ENCODE peak calls at places on chromosomes 3 and 15, in ten cellular contexts. One of them, this sample, is unnamed. For H3K4me1, the result is how much of the 10 kb centered on the place peaks cover.

GRCh38 chr3:37811625-37812356 is 49.9 kb upstream of the CTDSPL start:
- DNase-seq in thoracic aorta: no peak
- DNase-seq in naive thymus-derived CD4-positive, alpha-beta T cell: no peak
- DNase-seq in body of pancreas: no peak
- DNase-seq in cardiac muscle cell: no peak
- DNase-seq in OCI-LY7: no peak
- DNase-seq in left ventricle myocardium inferior: no peak
- DNase-seq in H9: no peak
- DNase-seq in A549: no peak
- DNase-seq in SJSA1: peak
- DNase-seq in this sample: no peak

GRCh38 chr3:136194409-136195257 is 1.5 kb downstream of the MSL2 start:
- DNase-seq in A549: no peak
- DNase-seq in cardiac muscle cell: no peak
- DNase-seq in naive thymus-derived CD4-positive, alpha-beta T cell: peak
- DNase-seq in H9: peak
- DNase-seq in thoracic aorta: no peak
- DNase-seq in left ventricle myocardium inferior: peak
- DNase-seq in OCI-LY7: peak
- DNase-seq in body of pancreas: peak
- DNase-seq in SJSA1: peak
- DNase-seq in this sample: peak

GRCh38 chr3:152264378-152264777 is 4.4 kb upstream of the MBNL1 start:
- DNase-seq in A549: no peak
- DNase-seq in body of pancreas: no peak
- DNase-seq in SJSA1: no peak
- DNase-seq in thoracic aorta: no peak
- DNase-seq in OCI-LY7: no peak
- DNase-seq in H9: no peak
- DNase-seq in naive thymus-derived CD4-positive, alpha-beta T cell: no peak
- DNase-seq in left ventricle myocardium inferior: no peak
- DNase-seq in cardiac muscle cell: no peak
- DNase-seq in this sample: no peak

GRCh38 chr15:60787737-60788513 is 309.0 kb upstream of the ICE2 start:
- DNase-seq in SJSA1: no peak
- DNase-seq in left ventricle myocardium inferior: no peak
- DNase-seq in naive thymus-derived CD4-positive, alpha-beta T cell: peak
- DNase-seq in body of pancreas: no peak
- DNase-seq in cardiac muscle cell: no peak
- DNase-seq in A549: no peak
- DNase-seq in H9: no peak
- DNase-seq in OCI-LY7: peak
- DNase-seq in thoracic aorta: no peak
- DNase-seq in this sample: no peak

GRCh38 chr3:73745429-73746247 is 120.9 kb upstream of the PDZRN3 start:
- DNase-seq in left ventricle myocardium inferior: no peak
- DNase-seq in naive thymus-derived CD4-positive, alpha-beta T cell: no peak
- DNase-seq in thoracic aorta: no peak
- DNase-seq in H9: no peak
- DNase-seq in cardiac muscle cell: peak
- DNase-seq in SJSA1: no peak
- DNase-seq in body of pancreas: peak
- DNase-seq in OCI-LY7: no peak
- DNase-seq in A549: no peak
- DNase-seq in this sample: no peak

GRCh38 chr3:126620743-126621142 is 34.2 kb downstream of the TXNRD3 start:
- DNase-seq in SJSA1: no peak
- DNase-seq in A549: no peak
- DNase-seq in cardiac muscle cell: peak
- DNase-seq in left ventricle myocardium inferior: no peak
- DNase-seq in H9: no peak
- DNase-seq in body of pancreas: no peak
- DNase-seq in naive thymus-derived CD4-positive, alpha-beta T cell: no peak
- DNase-seq in thoracic aorta: no peak
- DNase-seq in OCI-LY7: no peak
- DNase-seq in this sample: no peak

GRCh38 chr15:71755571-71755970 is 54.8 kb upstream of the NR2E3 start:
- DNase-seq in SJSA1: no peak
- DNase-seq in naive thymus-derived CD4-positive, alpha-beta T cell: no peak
- DNase-seq in OCI-LY7: no peak
- DNase-seq in thoracic aorta: no peak
- DNase-seq in cardiac muscle cell: no peak
- DNase-seq in body of pancreas: no peak
- DNase-seq in H9: no peak
- DNase-seq in left ventricle myocardium inferior: no peak
- DNase-seq in A549: no peak
- DNase-seq in this sample: no peak

GRCh38 chr15:66210684-66211083 is 42.9 kb downstream of the MEGF11 start:
- DNase-seq in A549: no peak
- DNase-seq in thoracic aorta: no peak
- DNase-seq in OCI-LY7: no peak
- DNase-seq in left ventricle myocardium inferior: no peak
- DNase-seq in H9: no peak
- DNase-seq in body of pancreas: no peak
- DNase-seq in cardiac muscle cell: no peak
- DNase-seq in SJSA1: no peak
- DNase-seq in naive thymus-derived CD4-positive, alpha-beta T cell: no peak
- DNase-seq in this sample: no peak

GRCh38 chr15:69760263-69760855 is 307.7 kb downstream of the RPLP1 start:
- DNase-seq in thoracic aorta: no peak
- DNase-seq in A549: no peak
- DNase-seq in left ventricle myocardium inferior: no peak
- DNase-seq in H9: no peak
- DNase-seq in body of pancreas: no peak
- DNase-seq in naive thymus-derived CD4-positive, alpha-beta T cell: no peak
- DNase-seq in cardiac muscle cell: peak
- DNase-seq in OCI-LY7: no peak
- DNase-seq in SJSA1: no peak
- DNase-seq in this sample: no peak

GRCh38 chr3:11739712-11740111 is 96.0 kb upstream of the VGLL4 start:
- DNase-seq in cardiac muscle cell: no peak
- DNase-seq in left ventricle myocardium inferior: no peak
- DNase-seq in A549: no peak
- DNase-seq in thoracic aorta: no peak
- DNase-seq in OCI-LY7: no peak
- DNase-seq in H9: no peak
- DNase-seq in naive thymus-derived CD4-positive, alpha-beta T cell: no peak
- DNase-seq in SJSA1: no peak
- DNase-seq in body of pancreas: no peak
- DNase-seq in this sample: no peak

GRCh38 chr3:124809039-124809438 is 78.1 kb downstream of the ITGB5 start:
- DNase-seq in A549: no peak
- DNase-seq in cardiac muscle cell: no peak
- DNase-seq in OCI-LY7: no peak
- DNase-seq in thoracic aorta: no peak
- DNase-seq in body of pancreas: no peak
- DNase-seq in naive thymus-derived CD4-positive, alpha-beta T cell: no peak
- DNase-seq in H9: no peak
- DNase-seq in left ventricle myocardium inferior: no peak
- DNase-seq in SJSA1: no peak
- DNase-seq in this sample: no peak

GRCh38 chr3:114449271-114450007 is 155.6 kb downstream of the TIGIT start:
- DNase-seq in cardiac muscle cell: no peak
- DNase-seq in SJSA1: no peak
- DNase-seq in body of pancreas: no peak
- DNase-seq in naive thymus-derived CD4-positive, alpha-beta T cell: no peak
- DNase-seq in H9: no peak
- DNase-seq in OCI-LY7: peak
- DNase-seq in A549: no peak
- DNase-seq in left ventricle myocardium inferior: no peak
- DNase-seq in thoracic aorta: no peak
- DNase-seq in this sample: no peak

DNA sequence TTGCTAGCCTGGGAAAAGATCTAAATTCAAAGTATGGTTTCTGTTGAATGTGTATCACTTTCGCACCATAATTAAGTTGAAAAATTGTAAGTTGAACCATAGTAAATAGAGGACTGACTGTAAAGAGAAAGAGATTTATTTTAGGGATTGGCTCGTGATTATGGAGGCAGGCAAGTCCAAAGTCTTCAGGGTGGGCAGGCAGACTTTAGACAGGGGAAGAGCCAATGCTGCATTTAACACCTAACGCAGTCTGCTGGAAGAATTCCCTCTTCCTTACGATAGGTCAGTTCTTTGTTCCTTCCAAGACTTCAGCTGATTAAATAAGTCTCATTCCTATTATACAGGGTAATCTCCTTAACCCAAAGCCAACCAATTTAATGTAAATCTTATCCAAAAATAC is 15.8 kb downstream of the C3orf85 start:
- DNase-seq in left ventricle myocardium inferior: no peak
- DNase-seq in naive thymus-derived CD4-positive, alpha-beta T cell: no peak
- DNase-seq in cardiac muscle cell: no peak
- DNase-seq in body of pancreas: no peak
- DNase-seq in H9: no peak
- DNase-seq in A549: no peak
- DNase-seq in SJSA1: no peak
- DNase-seq in OCI-LY7: no peak
- DNase-seq in thoracic aorta: no peak
- DNase-seq in this sample: no peak
- H3K4me1 ChIP-seq in left ventricle myocardium inferior: under half
- H3K4me1 ChIP-seq in naive thymus-derived CD4-positive, alpha-beta T cell: under half
- H3K4me1 ChIP-seq in cardiac muscle cell: under half
- H3K4me1 ChIP-seq in body of pancreas: under half
- H3K4me1 ChIP-seq in H9: under half
- H3K4me1 ChIP-seq in A549: under half
- H3K4me1 ChIP-seq in SJSA1: under half
- H3K4me1 ChIP-seq in OCI-LY7: under half
- H3K4me1 ChIP-seq in thoracic aorta: under half
- H3K4me1 ChIP-seq in this sample: under half

DNA sequence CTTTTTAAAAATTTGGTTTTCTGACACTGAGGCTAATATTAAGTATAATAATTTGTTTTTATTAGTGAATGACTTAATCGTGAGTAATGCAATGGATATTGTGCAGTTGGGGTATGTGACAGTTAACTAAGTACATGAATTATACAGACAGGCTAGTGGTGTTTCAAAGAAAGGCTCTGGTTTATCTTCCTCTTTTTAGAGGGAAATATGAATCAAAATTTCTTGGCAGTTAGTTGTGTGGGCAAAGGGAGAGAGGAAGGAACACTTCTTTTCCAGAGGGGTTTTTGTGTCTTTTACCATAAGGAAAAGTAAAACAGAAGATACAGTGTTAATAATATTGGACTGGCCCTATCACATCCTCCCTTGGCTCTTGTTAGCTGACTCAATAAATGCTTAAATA is 2.7 kb downstream of the ZNF654 start:
- DNase-seq in SJSA1: no peak
- DNase-seq in left ventricle myocardium inferior: no peak
- DNase-seq in OCI-LY7: no peak
- DNase-seq in naive thymus-derived CD4-positive, alpha-beta T cell: no peak
- DNase-seq in A549: no peak
- DNase-seq in body of pancreas: no peak
- DNase-seq in thoracic aorta: no peak
- DNase-seq in cardiac muscle cell: peak
- DNase-seq in H9: no peak
- DNase-seq in this sample: no peak
- H3K4me1 ChIP-seq in SJSA1: under half
- H3K4me1 ChIP-seq in left ventricle myocardium inferior: half or more
- H3K4me1 ChIP-seq in OCI-LY7: under half
- H3K4me1 ChIP-seq in naive thymus-derived CD4-positive, alpha-beta T cell: under half
- H3K4me1 ChIP-seq in A549: under half
- H3K4me1 ChIP-seq in body of pancreas: under half
- H3K4me1 ChIP-seq in thoracic aorta: under half
- H3K4me1 ChIP-seq in cardiac muscle cell: under half
- H3K4me1 ChIP-seq in H9: under half
- H3K4me1 ChIP-seq in this sample: under half

GRCh38 chr15:91970142-91970541 is 116.6 kb downstream of the SLCO3A1 start:
- DNase-seq in H9: no peak
- DNase-seq in cardiac muscle cell: peak
- DNase-seq in naive thymus-derived CD4-positive, alpha-beta T cell: no peak
- DNase-seq in body of pancreas: no peak
- DNase-seq in left ventricle myocardium inferior: peak
- DNase-seq in OCI-LY7: peak
- DNase-seq in A549: no peak
- DNase-seq in SJSA1: no peak
- DNase-seq in thoracic aorta: no peak
- DNase-seq in this sample: no peak

GRCh38 chr15:91968610-91969009 is 115.1 kb downstream of the SLCO3A1 start:
- DNase-seq in H9: peak
- DNase-seq in A549: no peak
- DNase-seq in naive thymus-derived CD4-positive, alpha-beta T cell: no peak
- DNase-seq in cardiac muscle cell: no peak
- DNase-seq in SJSA1: no peak
- DNase-seq in body of pancreas: no peak
- DNase-seq in left ventricle myocardium inferior: no peak
- DNase-seq in thoracic aorta: no peak
- DNase-seq in OCI-LY7: no peak
- DNase-seq in this sample: no peak

GRCh38 chr15:91965501-91966180 is 112.1 kb downstream of the SLCO3A1 start:
- DNase-seq in left ventricle myocardium inferior: no peak
- DNase-seq in body of pancreas: no peak
- DNase-seq in cardiac muscle cell: peak
- DNase-seq in OCI-LY7: no peak
- DNase-seq in H9: no peak
- DNase-seq in SJSA1: peak
- DNase-seq in naive thymus-derived CD4-positive, alpha-beta T cell: no peak
- DNase-seq in A549: peak
- DNase-seq in thoracic aorta: peak
- DNase-seq in this sample: no peak

GRCh38 chr15:91966181-91966552 is 112.7 kb downstream of the SLCO3A1 start:
- DNase-seq in cardiac muscle cell: no peak
- DNase-seq in SJSA1: no peak
- DNase-seq in H9: no peak
- DNase-seq in naive thymus-derived CD4-positive, alpha-beta T cell: no peak
- DNase-seq in body of pancreas: no peak
- DNase-seq in A549: no peak
- DNase-seq in left ventricle myocardium inferior: no peak
- DNase-seq in OCI-LY7: no peak
- DNase-seq in thoracic aorta: no peak
- DNase-seq in this sample: no peak

GRCh38 chr15:91967935-91968605 is 114.6 kb downstream of the SLCO3A1 start:
- DNase-seq in naive thymus-derived CD4-positive, alpha-beta T cell: no peak
- DNase-seq in body of pancreas: no peak
- DNase-seq in H9: no peak
- DNase-seq in left ventricle myocardium inferior: no peak
- DNase-seq in OCI-LY7: no peak
- DNase-seq in cardiac muscle cell: no peak
- DNase-seq in A549: no peak
- DNase-seq in thoracic aorta: no peak
- DNase-seq in SJSA1: no peak
- DNase-seq in this sample: no peak
- H3K4me1 ChIP-seq in naive thymus-derived CD4-positive, alpha-beta T cell: under half
- H3K4me1 ChIP-seq in body of pancreas: under half
- H3K4me1 ChIP-seq in H9: under half
- H3K4me1 ChIP-seq in left ventricle myocardium inferior: half or more
- H3K4me1 ChIP-seq in OCI-LY7: under half
- H3K4me1 ChIP-seq in cardiac muscle cell: under half
- H3K4me1 ChIP-seq in A549: under half
- H3K4me1 ChIP-seq in thoracic aorta: half or more
- H3K4me1 ChIP-seq in SJSA1: under half
- H3K4me1 ChIP-seq in this sample: under half

DNA sequence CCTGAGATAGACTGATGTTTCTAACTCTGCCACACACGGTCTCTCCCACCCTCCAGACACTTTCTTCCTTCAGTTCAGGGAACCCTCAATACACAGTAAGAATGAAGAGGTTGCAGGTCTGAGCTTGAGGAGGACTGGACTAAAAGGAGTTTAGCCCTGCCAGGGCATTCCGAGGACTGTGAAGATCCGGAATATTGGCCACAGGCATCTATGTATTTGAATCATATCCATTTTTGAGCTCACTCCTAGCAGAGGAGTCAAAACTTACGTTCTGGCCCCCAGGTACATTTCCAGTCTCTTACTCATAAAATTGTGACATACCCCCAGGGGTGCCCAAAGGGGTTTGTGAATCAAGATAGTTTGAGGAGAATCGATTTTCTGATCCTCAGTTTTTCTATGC is 27.6 kb upstream of the SRP14 start:
- DNase-seq in cardiac muscle cell: no peak
- DNase-seq in thoracic aorta: no peak
- DNase-seq in naive thymus-derived CD4-positive, alpha-beta T cell: no peak
- DNase-seq in left ventricle myocardium inferior: no peak
- DNase-seq in SJSA1: no peak
- DNase-seq in A549: no peak
- DNase-seq in H9: no peak
- DNase-seq in body of pancreas: no peak
- DNase-seq in OCI-LY7: no peak
- DNase-seq in this sample: no peak
- H3K4me1 ChIP-seq in cardiac muscle cell: under half
- H3K4me1 ChIP-seq in thoracic aorta: under half
- H3K4me1 ChIP-seq in naive thymus-derived CD4-positive, alpha-beta T cell: under half
- H3K4me1 ChIP-seq in left ventricle myocardium inferior: under half
- H3K4me1 ChIP-seq in SJSA1: half or more
- H3K4me1 ChIP-seq in A549: half or more
- H3K4me1 ChIP-seq in H9: under half
- H3K4me1 ChIP-seq in body of pancreas: under half
- H3K4me1 ChIP-seq in OCI-LY7: half or more
- H3K4me1 ChIP-seq in this sample: under half